ENCODE peak calls at places on chromosomes 1 and 21, in seven cellular contexts. V is PC-3, I is fibroblast of lung, U is Peyer's patch, F is heart left ventricle, E is uterus, W is DND-41. R is an unnamed sample.

GRCh38 chr1:118104956-118105355 is 80.1 kb downstream of the SPAG17 start:
- DNase-seq in I (no peak), E (no peak), W (no peak), F (no peak), V (no peak), U (no peak), R (no peak)

GRCh38 chr21:16667395-16667794 is 845.4 kb upstream of the CXADR start:
- DNase-seq in E (no peak), F (no peak), V (no peak), W (no peak), U (no peak), I (no peak), R (no peak)

GRCh38 chr1:172939475-172939874 is 111.3 kb downstream of the TNFSF18 start:
- DNase-seq in F (no peak), E (no peak), V (no peak), U (peak; percentile 37), W (no peak), I (no peak), R (no peak)

GRCh38 chr21:15379776-15380175 is 315.0 kb upstream of the NRIP1 start:
- DNase-seq in U (no peak), F (no peak), W (no peak), I (no peak), E (no peak), V (no peak), R (no peak)

GRCh38 chr1:182806015-182806678 is 16.6 kb downstream of the NPL start:
- DNase-seq in U (no peak), F (no peak), E (no peak), W (no peak), V (peak; percentile 16), I (no peak), R (no peak)

GRCh38 chr1:172109357-172109756 is 268.1 kb downstream of the DNM3 start:
- DNase-seq in F (no peak), U (no peak), W (no peak), E (no peak), I (no peak), V (no peak), R (no peak)

GRCh38 chr1:244218220-244218619 is 167.1 kb downstream of the ZBTB18 start:
- DNase-seq in F (no peak), W (no peak), V (no peak), E (no peak), U (no peak), I (no peak), R (no peak)

GRCh38 chr1:47396671-47397196 is 19.4 kb upstream of the FOXE3 start:
- DNase-seq in V (no peak), I (no peak), U (no peak), W (no peak), F (no peak), E (no peak), R (no peak)

GRCh38 chr21:28867401-28867800 is 125.3 kb downstream of the LTN1 start:
- DNase-seq in F (no peak), V (no peak), U (no peak), E (no peak), W (no peak), I (peak; percentile 15), R (no peak)

GRCh38 chr1:176884286-176884685 is 280.2 kb downstream of the ASTN1 start:
- DNase-seq in I (no peak), F (no peak), U (no peak), W (no peak), V (no peak), E (no peak), R (no peak)

GRCh38 chr1:213300433-213300832 is 249.4 kb downstream of the RPS6KC1 start:
- DNase-seq in U (no peak), E (no peak), F (no peak), V (no peak), I (no peak), W (no peak), R (no peak)

GRCh38 chr1:101175474-101175873 is 61.3 kb upstream of the S1PR1 start:
- DNase-seq in V (peak; percentile 4), I (no peak), E (no peak), W (no peak), U (no peak), F (no peak), R (no peak)

GRCh38 chr1:31004231-31004621 is 61.3 kb downstream of the PUM1 start:
- DNase-seq in U (no peak), V (no peak), E (no peak), F (no peak), I (no peak), W (no peak), R (no peak)

GRCh38 chr1:55057270-55057955 is 18.1 kb downstream of the PCSK9 start:
- DNase-seq in V (no peak), U (no peak), F (no peak), I (no peak), E (no peak), W (no peak), R (no peak)

GRCh38 chr1:233908092-233908491 is 3.6 kb downstream of the SLC35F3 start:
- DNase-seq in V (peak; percentile 43), I (no peak), W (no peak), U (no peak), F (no peak), E (no peak), R (no peak)
- H3K27ac ChIP-seq in V (peak overlapping the region; percentile 85), I (no peak overlapping the region), W (no peak overlapping the region), U (no peak overlapping the region), F (no peak overlapping the region), E (no peak overlapping the region), R (no peak overlapping the region)

DNA sequence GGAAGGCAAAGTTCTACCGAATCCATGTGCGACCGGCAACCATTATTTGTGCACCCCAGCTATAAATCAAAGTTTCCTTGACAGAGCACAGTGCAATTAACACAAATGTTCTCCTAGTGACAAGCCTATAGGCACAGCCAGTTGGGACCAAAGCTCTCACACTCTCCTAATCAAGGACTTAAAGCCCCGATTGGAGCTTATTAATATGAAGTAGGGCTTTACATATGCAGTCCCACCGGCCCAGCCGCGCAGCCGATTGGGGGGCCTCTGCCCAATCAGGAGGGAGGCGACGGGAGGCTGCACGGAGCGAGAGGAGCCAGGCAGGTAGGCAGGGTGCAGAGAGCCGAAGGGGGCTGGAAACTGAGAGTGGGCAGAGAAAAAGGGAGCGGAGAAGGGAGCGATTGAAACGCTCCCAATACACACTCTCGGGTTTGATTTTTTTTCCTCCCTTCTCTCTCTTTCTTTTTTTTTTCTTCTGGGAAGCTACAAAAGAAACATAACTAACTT is at the start of gene ESRRG:
- DNase-seq in I (peak; percentile 38), W (no peak), F (peak; percentile 77), U (no peak), E (no peak), V (no peak), R (no peak)
- H3K4me3 ChIP-seq in I (peak within 1 kb of the TSS; percentile 51), W (no peak within 1 kb of the TSS), F (peak within 1 kb of the TSS; percentile 60), U (peak within 1 kb of the TSS; percentile 10), E (no peak within 1 kb of the TSS), V (peak within 1 kb of the TSS; percentile 23), R (no peak within 1 kb of the TSS)

GRCh38 chr1:155978973-155979429 is 654 bp upstream of the ARHGEF2 start:
- DNase-seq in E (peak; percentile 55), V (no peak), U (no peak), F (no peak), I (no peak), W (peak; percentile 23), R (peak; percentile 20)

GRCh38 chr1:155983191-155984023 is 5.1 kb upstream of the ARHGEF2 start:
- DNase-seq in E (peak; percentile 85), F (peak; percentile 84), V (peak; percentile 70), U (peak; percentile 75), W (no peak), I (peak; percentile 96), R (no peak)

GRCh38 chr1:155979525-155980343 is 1.4 kb upstream of the ARHGEF2 start:
- DNase-seq in I (no peak), E (peak; percentile 70), U (peak; percentile 51), V (no peak), W (no peak), F (no peak), R (no peak)

GRCh38 chr1:155982106-155982505 is 3.8 kb upstream of the ARHGEF2 start:
- DNase-seq in F (peak; percentile 26), I (no peak), U (no peak), E (no peak), V (no peak), W (no peak), R (no peak)

GRCh38 chr1:155981266-155982088 is 3.1 kb upstream of the ARHGEF2 start:
- DNase-seq in F (peak; percentile 31), V (no peak), U (peak; percentile 84), E (peak; percentile 64), I (peak; percentile 78), W (peak; percentile 26), R (peak; percentile 81)
- H3K4me1 ChIP-seq in F (peaks cover 24% of the 10 kb centered on the region), V (peaks cover 37% of the 10 kb centered on the region), U (peaks cover 5% of the 10 kb centered on the region), E (peaks cover 25% of the 10 kb centered on the region), I (peaks cover 33% of the 10 kb centered on the region), W (peaks cover 28% of the 10 kb centered on the region), R (peaks cover 58% of the 10 kb centered on the region)

DNA sequence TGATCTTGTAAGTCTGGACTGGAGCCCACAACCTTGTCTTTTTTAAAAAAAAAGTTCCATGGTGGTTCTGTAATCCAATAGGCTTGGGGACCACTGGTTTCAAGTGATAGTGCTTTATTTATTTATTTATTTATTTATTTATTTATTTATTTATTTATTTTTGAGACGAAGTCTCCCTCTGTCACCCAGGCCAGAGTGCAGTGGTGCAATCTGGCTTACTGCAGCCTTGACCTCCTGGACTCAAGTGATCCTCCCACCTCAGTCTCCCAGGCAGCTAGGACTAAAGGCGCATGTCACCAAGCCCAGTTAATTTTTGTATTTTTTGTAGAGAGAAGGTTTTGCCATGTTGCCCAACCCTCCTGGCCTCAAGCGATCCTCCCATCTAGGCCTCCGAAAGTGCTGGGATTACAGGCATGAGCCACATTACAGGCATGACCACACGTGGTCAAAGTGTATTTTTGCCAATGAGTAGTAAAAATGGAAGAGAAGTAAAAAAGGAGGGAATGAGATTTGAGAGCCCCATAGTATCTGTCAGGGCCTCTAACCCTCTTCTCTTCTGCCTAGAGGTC is 44.8 kb upstream of the ARHGAP29 start:
- DNase-seq in W (no peak), F (no peak), U (no peak), V (no peak), I (no peak), E (no peak), R (no peak)
- H3K27ac ChIP-seq in W (no peak overlapping the region), F (no peak overlapping the region), U (no peak overlapping the region), V (no peak overlapping the region), I (no peak overlapping the region), E (no peak overlapping the region), R (no peak overlapping the region)

DNA sequence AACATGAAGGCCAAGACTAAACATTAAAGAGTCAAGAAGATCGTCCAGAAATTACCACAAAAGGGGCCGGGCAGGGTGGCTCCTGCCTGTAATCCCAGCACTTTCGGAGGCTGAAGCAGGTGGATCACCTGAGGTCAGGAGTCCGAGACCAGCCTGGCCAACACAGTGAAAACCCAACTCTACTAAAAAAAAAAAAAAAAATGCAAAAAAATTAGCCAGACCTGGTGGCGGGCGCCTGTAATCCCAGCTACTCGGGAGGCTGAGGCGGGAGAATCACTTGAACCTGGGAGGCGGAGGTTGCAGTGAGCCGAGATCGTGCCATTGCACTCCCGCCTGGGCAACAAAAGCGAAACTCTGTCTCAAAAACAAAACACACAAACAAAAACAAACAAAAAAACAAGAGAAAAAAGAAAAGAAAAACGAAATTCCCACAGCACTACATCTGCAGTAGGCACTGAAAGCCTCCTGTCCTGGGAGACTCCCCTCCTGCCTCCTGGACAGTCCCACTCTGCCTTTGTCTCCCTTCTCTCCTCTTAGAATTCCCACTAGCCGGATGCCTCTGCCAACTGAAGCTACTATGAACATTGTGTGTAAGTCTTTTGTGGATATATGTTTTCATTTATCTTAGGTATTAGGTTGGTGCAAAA is 17.7 kb upstream of the RIPK4 start:
- DNase-seq in I (no peak), U (no peak), F (no peak), W (no peak), V (no peak), E (no peak), R (no peak)
- H3K4me3 ChIP-seq in I (no peak overlapping the region), U (no peak overlapping the region), F (no peak overlapping the region), W (no peak overlapping the region), V (peak overlapping the region; percentile 8), E (no peak overlapping the region), R (no peak overlapping the region)

GRCh38 chr1:226733876-226734414 is 5.1 kb downstream of the ITPKB start:
- DNase-seq in F (no peak), E (no peak), U (no peak), I (peak; percentile 24), W (no peak), V (no peak), R (no peak)
- H3K4me1 ChIP-seq in F (peaks cover 11% of the 10 kb centered on the region), E (peaks cover 8% of the 10 kb centered on the region), U (no peaks in the 10 kb centered on the region), I (no peaks in the 10 kb centered on the region), W (peaks cover 64% of the 10 kb centered on the region), V (peaks cover 4% of the 10 kb centered on the region), R (peaks cover 68% of the 10 kb centered on the region)